ENCODE peak calls at places on chromosomes 4 and X, in ten cellular contexts. One of them, this sample, is unnamed.

GRCh38 chrX:100591256-100592051 is 6.7 kb downstream of the TNMD start:
- DNase-seq in dorsolateral prefrontal cortex: no peak
- DNase-seq in K562: no peak
- DNase-seq in HFFc6: no peak
- DNase-seq in nephron progenitor cell: no peak
- DNase-seq in BJ: no peak
- DNase-seq in adrenal gland: no peak
- DNase-seq in endothelial cell: no peak
- DNase-seq in cardiac muscle cell: no peak
- DNase-seq in WTC11: no peak
- DNase-seq in this sample: no peak

GRCh38 chr4:159107203-159107921 is 4.5 kb downstream of the RAPGEF2 start:
- DNase-seq in nephron progenitor cell: no peak
- DNase-seq in WTC11: no peak
- DNase-seq in endothelial cell: no peak
- DNase-seq in BJ: no peak
- DNase-seq in HFFc6: no peak
- DNase-seq in dorsolateral prefrontal cortex: no peak
- DNase-seq in adrenal gland: no peak
- DNase-seq in K562: no peak
- DNase-seq in cardiac muscle cell: no peak
- DNase-seq in this sample: no peak

GRCh38 chr4:8914461-8915171 is 43.0 kb upstream of the HMX1 start:
- DNase-seq in HFFc6: no peak
- DNase-seq in K562: no peak
- DNase-seq in WTC11: no peak
- DNase-seq in nephron progenitor cell: no peak
- DNase-seq in endothelial cell: no peak
- DNase-seq in dorsolateral prefrontal cortex: peak
- DNase-seq in BJ: no peak
- DNase-seq in adrenal gland: no peak
- DNase-seq in cardiac muscle cell: no peak
- DNase-seq in this sample: no peak

GRCh38 chrX:17294561-17294960 is 80.4 kb upstream of the NHS start:
- DNase-seq in endothelial cell: no peak
- DNase-seq in K562: no peak
- DNase-seq in adrenal gland: no peak
- DNase-seq in HFFc6: no peak
- DNase-seq in WTC11: no peak
- DNase-seq in dorsolateral prefrontal cortex: no peak
- DNase-seq in cardiac muscle cell: no peak
- DNase-seq in BJ: no peak
- DNase-seq in nephron progenitor cell: no peak
- DNase-seq in this sample: no peak

GRCh38 chr4:168449740-168450442 is 30.4 kb downstream of the DDX60L start:
- DNase-seq in adrenal gland: no peak
- DNase-seq in endothelial cell: no peak
- DNase-seq in WTC11: no peak
- DNase-seq in nephron progenitor cell: no peak
- DNase-seq in cardiac muscle cell: peak
- DNase-seq in dorsolateral prefrontal cortex: no peak
- DNase-seq in HFFc6: peak
- DNase-seq in BJ: peak
- DNase-seq in K562: no peak
- DNase-seq in this sample: no peak

GRCh38 chr4:89158884-89159503 is 47.7 kb downstream of the TIGD2 start:
- DNase-seq in endothelial cell: peak
- DNase-seq in K562: peak
- DNase-seq in WTC11: no peak
- DNase-seq in cardiac muscle cell: peak
- DNase-seq in nephron progenitor cell: no peak
- DNase-seq in adrenal gland: no peak
- DNase-seq in dorsolateral prefrontal cortex: peak
- DNase-seq in HFFc6: peak
- DNase-seq in BJ: peak
- DNase-seq in this sample: no peak

GRCh38 chr4:302381-302780 is 2.9 kb downstream of the ZNF732 start:
- DNase-seq in HFFc6: no peak
- DNase-seq in K562: no peak
- DNase-seq in BJ: no peak
- DNase-seq in cardiac muscle cell: no peak
- DNase-seq in dorsolateral prefrontal cortex: no peak
- DNase-seq in endothelial cell: no peak
- DNase-seq in adrenal gland: no peak
- DNase-seq in WTC11: no peak
- DNase-seq in nephron progenitor cell: no peak
- DNase-seq in this sample: no peak

GRCh38 chr4:6644792-6645530 is 4.5 kb downstream of the MRFAP1 start:
- DNase-seq in BJ: no peak
- DNase-seq in nephron progenitor cell: no peak
- DNase-seq in WTC11: no peak
- DNase-seq in HFFc6: no peak
- DNase-seq in cardiac muscle cell: no peak
- DNase-seq in K562: peak
- DNase-seq in adrenal gland: no peak
- DNase-seq in endothelial cell: no peak
- DNase-seq in dorsolateral prefrontal cortex: no peak
- DNase-seq in this sample: no peak

GRCh38 chr4:3654036-3654807 is 112.0 kb upstream of the ADRA2C start:
- DNase-seq in WTC11: no peak
- DNase-seq in HFFc6: no peak
- DNase-seq in nephron progenitor cell: no peak
- DNase-seq in dorsolateral prefrontal cortex: no peak
- DNase-seq in K562: no peak
- DNase-seq in BJ: no peak
- DNase-seq in cardiac muscle cell: no peak
- DNase-seq in adrenal gland: no peak
- DNase-seq in endothelial cell: no peak
- DNase-seq in this sample: no peak

GRCh38 chr4:8181844-8182243 is 17.2 kb upstream of the SH3TC1 start:
- DNase-seq in nephron progenitor cell: no peak
- DNase-seq in HFFc6: no peak
- DNase-seq in dorsolateral prefrontal cortex: no peak
- DNase-seq in K562: peak
- DNase-seq in adrenal gland: peak
- DNase-seq in WTC11: no peak
- DNase-seq in endothelial cell: no peak
- DNase-seq in cardiac muscle cell: no peak
- DNase-seq in BJ: no peak
- DNase-seq in this sample: no peak

GRCh38 chrX:12567857-12568256 is 223.4 kb upstream of the PRPS2 start:
- DNase-seq in HFFc6: no peak
- DNase-seq in endothelial cell: no peak
- DNase-seq in nephron progenitor cell: no peak
- DNase-seq in K562: no peak
- DNase-seq in adrenal gland: no peak
- DNase-seq in WTC11: no peak
- DNase-seq in cardiac muscle cell: peak
- DNase-seq in BJ: no peak
- DNase-seq in dorsolateral prefrontal cortex: no peak
- DNase-seq in this sample: no peak

GRCh38 chr4:110641218-110641617 is 18.3 kb upstream of the PITX2 start:
- DNase-seq in K562: no peak
- DNase-seq in adrenal gland: no peak
- DNase-seq in BJ: no peak
- DNase-seq in HFFc6: no peak
- DNase-seq in WTC11: no peak
- DNase-seq in nephron progenitor cell: no peak
- DNase-seq in dorsolateral prefrontal cortex: no peak
- DNase-seq in cardiac muscle cell: no peak
- DNase-seq in endothelial cell: peak
- DNase-seq in this sample: no peak

DNA sequence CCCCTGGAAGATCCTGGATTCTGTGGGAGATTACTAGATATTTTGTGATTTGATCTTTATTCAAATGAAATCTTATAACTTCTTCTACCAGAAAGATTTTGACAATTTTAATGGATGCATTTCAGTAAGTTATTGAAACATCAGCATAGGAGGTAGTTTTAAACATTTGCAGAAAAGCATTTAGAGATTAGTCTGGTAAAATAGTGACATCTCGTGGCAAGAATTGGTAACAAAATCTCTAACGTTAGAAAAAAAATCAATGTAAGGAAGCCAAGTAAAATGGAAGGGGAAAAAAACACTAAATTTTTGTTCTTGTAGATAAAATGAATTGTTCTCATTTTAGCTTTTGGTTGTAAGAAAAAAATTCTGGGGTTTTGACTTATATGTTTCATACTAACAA is 73.3 kb downstream of the TASL start:
- DNase-seq in dorsolateral prefrontal cortex: no peak
- DNase-seq in K562: peak
- DNase-seq in endothelial cell: no peak
- DNase-seq in BJ: no peak
- DNase-seq in HFFc6: peak
- DNase-seq in WTC11: no peak
- DNase-seq in adrenal gland: no peak
- DNase-seq in nephron progenitor cell: no peak
- DNase-seq in cardiac muscle cell: peak
- DNase-seq in this sample: no peak
- TF ChIP-seq CTCF in dorsolateral prefrontal cortex: peak
- TF ChIP-seq CTCF in K562: peak
- TF ChIP-seq CTCF in endothelial cell: peak
- TF ChIP-seq CTCF in BJ: peak
- TF ChIP-seq CTCF in HFFc6: peak
- TF ChIP-seq CTCF in WTC11: no peak
- TF ChIP-seq CTCF in adrenal gland: peak
- TF ChIP-seq CTCF in nephron progenitor cell: peak
- TF ChIP-seq CTCF in cardiac muscle cell: peak
- TF ChIP-seq CTCF in this sample: peak

GRCh38 chr4:75555294-75556164 is at the start of gene ODAPH:
- DNase-seq in K562: no peak
- DNase-seq in nephron progenitor cell: no peak
- DNase-seq in HFFc6: peak
- DNase-seq in cardiac muscle cell: no peak
- DNase-seq in WTC11: no peak
- DNase-seq in dorsolateral prefrontal cortex: no peak
- DNase-seq in BJ: no peak
- DNase-seq in endothelial cell: no peak
- DNase-seq in adrenal gland: no peak
- DNase-seq in this sample: no peak
- TF ChIP-seq CTCF in K562: no peak
- TF ChIP-seq CTCF in nephron progenitor cell: no peak
- TF ChIP-seq CTCF in HFFc6: peak
- TF ChIP-seq CTCF in cardiac muscle cell: no peak
- TF ChIP-seq CTCF in WTC11: no peak
- TF ChIP-seq CTCF in dorsolateral prefrontal cortex: no peak
- TF ChIP-seq CTCF in BJ: peak
- TF ChIP-seq CTCF in endothelial cell: no peak
- TF ChIP-seq CTCF in adrenal gland: no peak
- TF ChIP-seq CTCF in this sample: no peak

DNA sequence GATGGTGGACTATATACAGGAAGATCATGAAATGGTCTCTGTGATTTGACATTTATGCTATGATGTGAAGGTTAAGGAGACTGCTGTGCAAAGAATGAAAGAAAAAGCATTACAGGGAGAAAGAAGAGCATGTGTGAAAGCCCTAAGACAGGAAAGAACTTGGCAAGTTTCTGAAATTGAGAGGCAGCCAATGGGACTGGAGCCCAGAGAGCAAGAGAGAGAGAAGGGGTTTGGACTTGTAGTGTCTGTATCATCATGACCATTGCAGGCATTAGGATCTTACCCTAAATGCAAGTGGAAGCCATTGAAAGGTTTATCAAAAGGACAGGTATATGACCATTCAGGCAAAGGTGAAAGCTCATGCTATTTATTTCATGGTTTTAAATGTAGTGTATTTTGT is 147.1 kb downstream of the NAA11 start:
- DNase-seq in nephron progenitor cell: no peak
- DNase-seq in K562: no peak
- DNase-seq in BJ: no peak
- DNase-seq in endothelial cell: no peak
- DNase-seq in WTC11: no peak
- DNase-seq in HFFc6: no peak
- DNase-seq in cardiac muscle cell: peak
- DNase-seq in adrenal gland: no peak
- DNase-seq in dorsolateral prefrontal cortex: no peak
- DNase-seq in this sample: no peak
- TF ChIP-seq CTCF in nephron progenitor cell: no peak
- TF ChIP-seq CTCF in K562: no peak
- TF ChIP-seq CTCF in BJ: no peak
- TF ChIP-seq CTCF in endothelial cell: no peak
- TF ChIP-seq CTCF in WTC11: no peak
- TF ChIP-seq CTCF in HFFc6: no peak
- TF ChIP-seq CTCF in cardiac muscle cell: no peak
- TF ChIP-seq CTCF in adrenal gland: no peak
- TF ChIP-seq CTCF in dorsolateral prefrontal cortex: no peak
- TF ChIP-seq CTCF in this sample: no peak

DNA sequence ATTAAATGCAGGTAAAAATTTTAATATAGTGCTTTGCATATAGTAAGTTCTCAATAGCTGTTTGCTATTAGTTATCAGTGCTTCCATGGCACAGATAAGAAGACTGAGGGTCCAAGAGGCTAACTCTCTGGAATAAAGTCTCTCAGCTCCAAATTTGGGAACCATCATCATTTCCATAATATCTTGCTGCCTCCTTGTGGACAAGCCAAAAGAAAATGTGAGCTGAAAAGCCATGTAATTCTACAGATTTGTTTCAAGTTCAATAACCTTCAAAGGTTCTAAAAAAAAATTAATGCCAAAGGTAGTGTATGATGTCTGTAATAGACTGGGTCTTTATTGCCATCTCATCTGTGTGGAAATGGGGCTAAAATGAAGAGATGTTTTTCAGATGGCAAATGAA is 136.9 kb upstream of the VCX start:
- DNase-seq in HFFc6: peak
- DNase-seq in endothelial cell: no peak
- DNase-seq in WTC11: no peak
- DNase-seq in cardiac muscle cell: no peak
- DNase-seq in adrenal gland: no peak
- DNase-seq in K562: no peak
- DNase-seq in nephron progenitor cell: no peak
- DNase-seq in dorsolateral prefrontal cortex: no peak
- DNase-seq in BJ: no peak
- DNase-seq in this sample: no peak
- TF ChIP-seq CTCF in HFFc6: peak
- TF ChIP-seq CTCF in endothelial cell: no peak
- TF ChIP-seq CTCF in WTC11: no peak
- TF ChIP-seq CTCF in cardiac muscle cell: no peak
- TF ChIP-seq CTCF in adrenal gland: no peak
- TF ChIP-seq CTCF in K562: no peak
- TF ChIP-seq CTCF in nephron progenitor cell: peak
- TF ChIP-seq CTCF in dorsolateral prefrontal cortex: peak
- TF ChIP-seq CTCF in BJ: peak
- TF ChIP-seq CTCF in this sample: no peak

DNA sequence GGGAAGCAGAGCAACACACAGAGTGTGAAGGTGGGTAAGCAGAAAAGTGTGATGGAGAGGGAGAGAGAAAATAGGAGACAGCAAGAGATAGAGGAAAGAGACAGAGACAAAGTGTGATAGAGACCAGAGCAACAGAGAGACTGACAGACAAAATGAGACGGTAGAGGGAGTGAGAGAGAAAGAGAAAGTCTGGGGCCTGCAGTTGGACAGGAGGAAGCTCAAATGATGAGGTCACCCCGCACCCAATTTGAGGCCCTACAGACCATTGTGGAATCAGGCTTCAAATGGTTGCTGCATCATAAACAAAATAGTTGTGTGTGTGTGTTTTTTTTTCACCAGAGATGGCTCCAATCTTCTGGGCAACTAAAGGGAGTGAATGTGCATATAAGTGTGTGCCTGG is 48.0 kb upstream of the ARHGAP36 start:
- DNase-seq in K562: no peak
- DNase-seq in dorsolateral prefrontal cortex: no peak
- DNase-seq in adrenal gland: no peak
- DNase-seq in BJ: no peak
- DNase-seq in nephron progenitor cell: no peak
- DNase-seq in endothelial cell: no peak
- DNase-seq in HFFc6: no peak
- DNase-seq in cardiac muscle cell: no peak
- DNase-seq in WTC11: no peak
- DNase-seq in this sample: no peak
- TF ChIP-seq CTCF in K562: peak
- TF ChIP-seq CTCF in dorsolateral prefrontal cortex: no peak
- TF ChIP-seq CTCF in adrenal gland: no peak
- TF ChIP-seq CTCF in BJ: no peak
- TF ChIP-seq CTCF in nephron progenitor cell: no peak
- TF ChIP-seq CTCF in endothelial cell: no peak
- TF ChIP-seq CTCF in HFFc6: no peak
- TF ChIP-seq CTCF in cardiac muscle cell: no peak
- TF ChIP-seq CTCF in WTC11: no peak
- TF ChIP-seq CTCF in this sample: no peak

This sample was measured in glutamatergic neuron.